ENCODE peak calls at places on chromosomes 4 and X, in eight cellular contexts. K, U, H, A, G, T, S and D are unnamed samples.
A peak's percentile ranks its signal among the peaks of the same experiment; 100 is the strongest.

GRCh38 chrX:29862126-29862664 is 353.2 kb upstream of the MAGEB2 start:
- DNase-seq in G (no peak), S (no peak), U (no peak), H (no peak), T (no peak), K (no peak), A (no peak), D (no peak)

GRCh38 chr4:39933689-39934590 is 43.8 kb downstream of the PDS5A start:
- DNase-seq in A (no peak), S (no peak), U (no peak), H (no peak), K (no peak), T (no peak), G (no peak), D (no peak)

GRCh38 chr4:150115851-150116250 is 37.6 kb downstream of the DCLK2 start:
- DNase-seq in K (no peak), G (no peak), U (no peak), S (no peak), H (no peak), A (no peak), T (no peak), D (no peak)

GRCh38 chr4:154485127-154485773 is 6.3 kb downstream of the DCHS2 start:
- DNase-seq in K (no peak), U (no peak), H (no peak), G (no peak), S (no peak), T (no peak), A (no peak), D (no peak)

GRCh38 chrX:72102760-72103159 is 29.0 kb downstream of the RTL5 start:
- DNase-seq in G (no peak), A (no peak), H (no peak), K (no peak), S (no peak), U (no peak), T (no peak), D (no peak)

GRCh38 chr4:109207060-109207459 is 95.4 kb downstream of the COL25A1 start:
- DNase-seq in K (peak; percentile 0), U (no peak), A (no peak), T (no peak), S (peak; percentile 2), H (no peak), G (no peak), D (peak; percentile 18)

GRCh38 chr4:75596061-75596460 is 34.3 kb downstream of the CDKL2 start:
- DNase-seq in K (no peak), A (no peak), T (no peak), U (no peak), G (no peak), H (no peak), S (no peak), D (no peak)

GRCh38 chrX:42093756-42094155 is 170.4 kb upstream of the CASK start:
- DNase-seq in S (no peak), K (no peak), G (no peak), A (no peak), T (no peak), H (no peak), U (no peak), D (no peak)

GRCh38 chr4:109803924-109804571 is 2.2 kb upstream of the CFI start:
- DNase-seq in T (no peak), S (no peak), G (no peak), K (peak; percentile 49), U (no peak), H (peak; percentile 57), A (no peak), D (no peak)

GRCh38 chr4:1199556-1200331 is 27.4 kb upstream of the SPON2 start:
- DNase-seq in A (no peak), H (no peak), T (no peak), S (no peak), K (peak; percentile 23), G (peak; percentile 61), U (peak; percentile 35), D (no peak)

GRCh38 chr4:1195894-1196401 is 23.6 kb upstream of the SPON2 start:
- DNase-seq in S (no peak), G (no peak), H (no peak), T (no peak), U (no peak), A (no peak), K (peak; percentile 25), D (no peak)

GRCh38 chr4:1200425-1201035 is 28.1 kb upstream of the SPON2 start:
- DNase-seq in H (no peak), S (no peak), G (peak; percentile 76), A (peak; percentile 18), U (peak; percentile 65), T (peak; percentile 52), K (peak; percentile 61), D (no peak)

GRCh38 chr4:1196421-1197183 is 24.2 kb upstream of the SPON2 start:
- DNase-seq in T (no peak), U (no peak), A (no peak), K (peak; percentile 37), G (peak; percentile 57), S (no peak), H (no peak), D (no peak)

DNA sequence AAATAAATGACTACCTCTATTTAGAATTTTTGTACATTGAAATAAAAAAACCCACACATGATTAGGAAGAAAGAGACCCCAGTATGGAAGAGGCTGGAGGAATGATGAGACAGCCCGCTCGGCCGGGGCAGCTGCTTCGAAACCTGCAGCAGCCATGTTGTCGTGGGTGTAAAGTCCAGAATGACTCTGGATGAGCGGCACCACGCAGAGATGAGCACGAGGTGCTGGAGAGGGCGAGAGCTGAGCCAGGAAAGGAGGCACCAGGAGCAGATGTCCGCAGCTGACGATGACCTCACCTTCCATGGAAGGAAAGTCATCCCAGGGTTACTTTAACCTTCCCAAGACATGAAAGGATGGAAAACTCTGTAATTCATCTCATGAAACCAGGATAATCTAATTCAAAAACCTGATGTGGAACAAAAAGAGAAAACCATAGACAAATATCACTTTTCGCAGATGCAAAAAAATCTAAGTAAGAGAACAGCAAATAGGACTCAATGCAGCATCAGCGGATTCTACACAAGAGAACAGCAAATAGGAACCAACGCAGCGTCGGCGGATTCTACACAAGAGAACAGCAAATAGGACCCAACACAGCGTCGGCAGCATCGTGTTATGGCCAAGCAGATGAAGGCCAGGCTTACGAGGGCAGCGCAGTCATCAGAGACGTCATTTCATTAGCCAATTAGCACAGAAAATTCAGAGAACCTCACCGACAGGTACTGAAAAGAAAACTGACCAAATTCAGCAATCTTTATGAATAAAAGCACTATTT is 25.9 kb upstream of the SPON2 start:
- DNase-seq in S (no peak), U (no peak), T (no peak), K (peak; percentile 17), A (no peak), G (no peak), H (no peak), D (no peak)
- H3K27ac ChIP-seq in S (no peak overlapping the region), U (no peak overlapping the region), T (no peak overlapping the region), K (no peak overlapping the region), A (no peak overlapping the region), G (no peak overlapping the region), H (no peak overlapping the region), D (no peak overlapping the region)

GRCh38 chr4:94722270-94722669 is 35.5 kb upstream of the BMPR1B start:
- DNase-seq in A (no peak), U (no peak), G (no peak), S (no peak), H (no peak), K (no peak), T (no peak), D (no peak)
- H3K27ac ChIP-seq in A (no peak overlapping the region), U (no peak overlapping the region), G (no peak overlapping the region), S (no peak overlapping the region), H (no peak overlapping the region), K (no peak overlapping the region), T (no peak overlapping the region), D (no peak overlapping the region)

GRCh38 chr4:182831376-182831775 is 85.8 kb downstream of the DCTD start:
- DNase-seq in K (no peak), U (no peak), S (no peak), T (no peak), H (no peak), G (no peak), A (no peak), D (no peak)

GRCh38 chr4:182832352-182833120 is 84.7 kb downstream of the DCTD start:
- DNase-seq in A (no peak), T (no peak), U (no peak), G (no peak), H (peak; percentile 20), K (no peak), S (no peak), D (no peak)

GRCh38 chr4:182837831-182838230 is 79.4 kb downstream of the DCTD start:
- DNase-seq in G (no peak), T (no peak), H (no peak), A (no peak), S (no peak), K (no peak), U (no peak), D (no peak)

GRCh38 chr4:182839256-182839655 is 77.9 kb downstream of the DCTD start:
- DNase-seq in S (no peak), T (no peak), K (no peak), H (no peak), G (no peak), U (no peak), A (no peak), D (no peak)

DNA sequence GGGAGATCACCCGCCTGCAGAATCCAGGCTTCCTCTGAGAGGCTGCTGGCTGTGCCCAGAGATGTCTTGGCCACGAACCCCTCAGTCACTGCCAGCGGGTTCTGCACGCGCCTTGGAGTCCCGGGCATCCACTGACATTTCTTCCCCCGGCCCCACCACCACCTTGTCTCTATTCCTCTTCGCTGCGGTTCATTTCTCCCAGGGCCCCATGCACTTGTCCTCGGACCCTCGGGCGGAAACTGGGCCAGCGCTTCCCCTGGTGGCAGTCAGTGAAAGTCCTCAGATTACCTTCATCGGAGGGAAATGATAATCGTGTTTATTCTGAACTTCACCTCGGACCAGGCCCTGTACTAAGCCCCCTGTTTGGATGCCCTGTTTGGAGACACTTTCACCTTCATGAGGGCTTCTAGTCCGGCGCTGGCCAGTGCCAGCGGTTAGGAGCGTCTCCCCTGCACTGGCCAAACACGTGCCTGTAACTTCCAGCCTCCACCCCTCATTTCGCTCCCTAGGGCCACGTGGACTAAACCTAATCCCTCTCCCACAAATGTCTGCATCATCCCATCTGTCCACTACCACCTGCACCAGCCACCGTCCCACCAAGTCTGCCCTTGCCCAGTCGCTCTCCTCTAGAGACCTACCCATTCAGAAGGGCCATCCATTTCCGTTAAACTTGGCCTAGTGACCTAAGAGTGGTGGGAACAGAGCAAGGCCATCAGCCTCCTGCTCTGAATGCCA is 82.0 kb downstream of the DCTD start:
- DNase-seq in U (no peak), H (no peak), S (no peak), T (no peak), G (no peak), A (no peak), K (no peak), D (no peak)
- H3K27ac ChIP-seq in U (no peak overlapping the region), H (no peak overlapping the region), S (no peak overlapping the region), T (no peak overlapping the region), G (no peak overlapping the region), A (no peak overlapping the region), K (no peak overlapping the region), D (no peak overlapping the region)

GRCh38 chr4:48578132-48578964 is 88.3 kb downstream of the ZAR1 start:
- DNase-seq in T (no peak), S (peak; percentile 22), K (peak; percentile 59), G (no peak), U (no peak), H (peak; percentile 64), A (peak; percentile 74), D (no peak)
- H3K27ac ChIP-seq in T (no peak overlapping the region), S (no peak overlapping the region), K (no peak overlapping the region), G (no peak overlapping the region), U (no peak overlapping the region), H (no peak overlapping the region), A (no peak overlapping the region), D (no peak overlapping the region)

GRCh38 chrX:153766098-153766817 is 2.2 kb downstream of the PLXNB3 start:
- DNase-seq in K (peak; percentile 74), S (peak; percentile 35), T (peak; percentile 11), U (peak; percentile 52), A (no peak), H (peak; percentile 48), G (peak; percentile 58), D (no peak)
- H3K27ac ChIP-seq in K (peak overlapping the region; percentile 82), S (peak overlapping the region; percentile 95), T (peak overlapping the region; percentile 14), U (peak overlapping the region; percentile 57), A (peak overlapping the region; percentile 47), H (peak overlapping the region; percentile 13), G (no peak overlapping the region), D (peak overlapping the region; percentile 47)